ENCODE peak calls at places on chromosomes 1 and 21, in five cellular contexts. O is pancreas, C is lower lobe of right lung, H is heart right ventricle, V is RWPE2. G is an unnamed sample.
A peak's percentile ranks its signal among the peaks of the same experiment; 100 is the strongest.

GRCh38 chr1:76068953-76069561 is 5.5 kb upstream of the ST6GALNAC3 start:
- ATAC-seq in O (no peak), C (no peak), H (no peak), V (no peak), G (no peak)

GRCh38 chr1:204621391-204621790 is 64.1 kb downstream of the LRRN2 start:
- ATAC-seq in O (no peak), C (no peak), H (no peak), V (no peak), G (no peak)

GRCh38 chr1:207076181-207076949 is 12.3 kb upstream of the C4BPB start:
- ATAC-seq in O (no peak), C (no peak), H (no peak), V (no peak), G (no peak)

GRCh38 chr1:75795703-75796193 is 934 bp upstream of the MSH4 start:
- ATAC-seq in O (no peak), C (no peak), H (no peak), V (peak; percentile 6), G (no peak)

GRCh38 chr1:221834698-221835538 is 93.0 kb upstream of the DUSP10 start:
- ATAC-seq in O (no peak), C (no peak), H (no peak), V (no peak), G (no peak)

GRCh38 chr1:189880135-189880534 is 597.5 kb downstream of the BRINP3 start:
- ATAC-seq in O (no peak), C (no peak), H (no peak), V (no peak), G (no peak)

GRCh38 chr1:89995595-89996397 is 886 bp downstream of the ZNF326 start:
- ATAC-seq in O (no peak), C (no peak), H (no peak), V (no peak), G (no peak)

GRCh38 chr1:75908717-75909152 is 23.5 kb downstream of the ASB17 start:
- ATAC-seq in O (no peak), C (no peak), H (no peak), V (peak; percentile 89), G (no peak)

GRCh38 chr1:94884101-94884875 is 42.6 kb downstream of the CNN3 start:
- ATAC-seq in O (peak; percentile 47), C (peak; percentile 79), H (peak; percentile 66), V (peak; percentile 56), G (peak; percentile 63)

GRCh38 chr21:34807881-34808568 is 139.2 kb downstream of the CLIC6 start:
- ATAC-seq in O (no peak), C (peak; percentile 40), H (no peak), V (peak; percentile 75), G (peak; percentile 68)

GRCh38 chr1:17606826-17607440 is 67.4 kb downstream of the ARHGEF10L start:
- ATAC-seq in O (peak; percentile 68), C (peak; percentile 75), H (peak; percentile 75), V (peak; percentile 62), G (peak; percentile 40)

GRCh38 chr1:230359992-230360391 is 66.1 kb downstream of the PGBD5 start:
- ATAC-seq in O (no peak), C (peak; percentile 59), H (no peak), V (peak; percentile 91), G (no peak)

GRCh38 chr1:237677979-237678378 is 212.7 kb downstream of the ZP4 start:
- ATAC-seq in O (no peak), C (no peak), H (no peak), V (peak; percentile 73), G (no peak)

GRCh38 chr21:42299324-42300044 is 15.7 kb downstream of the TFF3 start:
- ATAC-seq in O (no peak), C (no peak), H (peak; percentile 44), V (no peak), G (no peak)

GRCh38 chr1:55572878-55573734 is 357.9 kb upstream of the USP24 start:
- ATAC-seq in O (no peak), C (no peak), H (no peak), V (peak; percentile 89), G (no peak)

GRCh38 chr1:3423245-3423829 is 31.1 kb upstream of the ARHGEF16 start:
- ATAC-seq in O (peak; percentile 84), C (peak; percentile 83), H (peak; percentile 93), V (no peak), G (peak; percentile 59)

DNA sequence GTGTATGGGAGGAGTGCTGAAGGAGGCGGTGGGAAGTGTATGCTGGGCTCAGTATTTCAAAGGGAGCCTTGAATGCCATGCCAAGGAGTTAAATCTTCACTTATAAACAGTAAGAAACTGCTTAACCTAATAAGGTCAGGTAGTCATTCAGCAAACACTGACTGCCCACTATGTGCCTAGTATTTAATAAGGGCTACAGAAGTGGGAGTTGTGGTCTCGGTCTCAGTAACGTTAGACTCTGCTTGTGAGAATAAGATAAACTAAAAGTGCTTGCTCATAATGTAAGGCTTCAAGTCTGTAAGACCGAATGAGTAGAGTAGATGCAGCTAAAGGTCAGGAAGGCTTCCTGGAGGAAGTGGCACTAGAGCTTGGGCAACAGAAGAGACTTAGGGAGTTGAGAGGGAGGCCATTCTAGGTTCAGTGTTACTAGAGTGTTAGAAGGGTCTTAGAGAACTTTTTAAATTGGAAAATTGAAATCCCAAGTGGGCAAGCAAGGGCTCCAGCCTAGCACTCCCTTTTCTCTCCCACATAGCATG is 6.0 kb downstream of the MARCKSL1 start:
- ATAC-seq in O (no peak), C (no peak), H (no peak), V (no peak), G (no peak)
- H3K4me1 ChIP-seq in O (no peaks in the 10 kb centered on the region), C (peaks cover 21% of the 10 kb centered on the region), H (peaks cover 16% of the 10 kb centered on the region), V (peaks cover 5% of the 10 kb centered on the region), G (peaks cover 9% of the 10 kb centered on the region)

GRCh38 chr1:25523512-25523911 is 19.9 kb upstream of the LDLRAP1 start:
- ATAC-seq in O (peak; percentile 38), C (no peak), H (peak; percentile 37), V (no peak), G (no peak)
- TF ChIP-seq CTCF in O (no peak), C (no peak), H (peak; percentile 36), V (no peak), G (no peak)

DNA sequence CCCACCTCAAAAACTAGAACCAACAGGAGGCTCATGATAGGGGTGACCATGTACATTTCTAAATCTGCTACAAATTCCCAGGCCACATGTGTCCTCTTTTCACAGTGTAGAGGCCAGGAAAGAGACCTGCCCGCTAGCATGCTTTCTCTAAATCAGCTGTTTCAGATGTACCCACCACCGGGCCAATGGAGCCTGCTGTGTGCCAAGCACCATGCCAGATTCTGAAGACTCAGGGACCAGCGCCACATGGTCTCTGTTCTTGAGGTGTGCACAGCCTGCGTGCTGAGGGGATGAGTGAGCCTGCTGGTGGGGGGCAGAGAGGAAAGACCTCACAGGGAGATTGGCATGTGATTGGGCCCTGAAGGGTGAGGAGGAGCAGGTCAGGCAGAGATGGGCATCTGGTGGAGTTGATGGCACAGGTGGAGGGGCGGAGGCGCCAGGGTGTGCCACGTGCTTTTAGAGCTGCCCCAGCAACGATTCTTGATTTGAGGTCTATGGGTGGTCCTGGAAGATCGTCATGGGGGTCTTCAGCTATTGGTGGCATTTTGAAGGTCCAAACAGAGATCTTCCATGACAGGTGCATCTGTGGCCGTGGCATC is 485.1 kb upstream of the VAMP3 start:
- ATAC-seq in O (no peak), C (no peak), H (no peak), V (no peak), G (no peak)
- H3K9me3 ChIP-seq in O (no peaks in the 10 kb centered on the region), C (no peaks in the 10 kb centered on the region), H (no peaks in the 10 kb centered on the region), V (no peaks in the 10 kb centered on the region), G (no peaks in the 10 kb centered on the region)

GRCh38 chr1:32111040-32111628 is 3.3 kb downstream of the KPNA6 start:
- ATAC-seq in O (no peak), C (no peak), H (no peak), V (no peak), G (no peak)
- H3K4me1 ChIP-seq in O (peaks cover 14% of the 10 kb centered on the region), C (peaks cover 39% of the 10 kb centered on the region), H (peaks cover 45% of the 10 kb centered on the region), V (no peaks in the 10 kb centered on the region), G (peaks cover 17% of the 10 kb centered on the region)

DNA sequence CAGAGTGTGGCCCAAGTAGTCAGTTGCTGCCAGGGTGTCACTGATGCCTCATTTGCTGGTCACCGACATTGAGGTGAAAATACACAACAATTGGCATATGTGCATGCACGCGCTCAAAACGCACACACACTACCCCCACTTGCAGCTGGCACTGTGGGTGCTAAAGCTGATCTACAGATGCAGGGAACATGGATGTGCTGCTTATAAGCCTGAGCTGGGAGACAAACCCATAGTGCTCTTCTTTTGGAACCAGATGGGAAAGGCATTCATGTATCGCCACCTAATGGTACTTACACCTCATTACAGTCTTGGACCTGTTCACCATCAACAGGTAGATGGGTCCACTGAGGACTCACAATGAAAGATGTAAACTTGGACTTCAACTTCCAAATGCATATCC is 70.3 kb upstream of the CAMK1G start:
- ATAC-seq in O (no peak), C (peak; percentile 57), H (no peak), V (peak; percentile 41), G (no peak)
- TF ChIP-seq CTCF in O (no peak), C (peak; percentile 39), H (peak; percentile 35), V (peak; percentile 48), G (no peak)

GRCh38 chr1:152622803-152623202 is at the start of gene LCE3A:
- ATAC-seq in O (no peak), C (peak; percentile 19), H (no peak), V (no peak), G (no peak)
- H3K9me3 ChIP-seq in O (no peaks in the 10 kb centered on the region), C (peaks cover 19% of the 10 kb centered on the region), H (peaks cover 17% of the 10 kb centered on the region), V (no peaks in the 10 kb centered on the region), G (peaks cover 22% of the 10 kb centered on the region)